ENCODE peak calls at places on chromosomes 3 and 15, in six cellular contexts. K, A, H, Y, P and X are unnamed samples.

GRCh38 chr3:25044762-25045161 is 383.3 kb upstream of the RARB start:
- DNase-seq in A (peak; percentile 3), Y (no peak), H (no peak), K (no peak), P (no peak), X (no peak)

GRCh38 chr3:172980849-172981248 is 160.2 kb downstream of the SPATA16 start:
- DNase-seq in P (no peak), H (peak; percentile 4), A (no peak), K (no peak), Y (no peak), X (no peak)

GRCh38 chr15:52101542-52102340 is 10.8 kb downstream of the BCL2L10 start:
- DNase-seq in Y (no peak), P (no peak), A (no peak), H (no peak), K (no peak), X (no peak)

GRCh38 chr3:187610926-187611545 is 59.2 kb downstream of the SST start:
- DNase-seq in H (peak; percentile 37), A (no peak), K (no peak), P (no peak), Y (no peak), X (no peak)

GRCh38 chr3:24689353-24689752 is 194.7 kb upstream of the THRB start:
- DNase-seq in Y (no peak), K (no peak), H (no peak), A (no peak), P (no peak), X (no peak)

GRCh38 chr3:128060473-128061381 is 8.5 kb downstream of the SEC61A1 start:
- DNase-seq in H (peak; percentile 98), A (no peak), K (no peak), Y (no peak), P (no peak), X (no peak)

GRCh38 chr15:83285979-83286553 is 1.6 kb upstream of the BNC1 start:
- DNase-seq in Y (no peak), A (no peak), P (no peak), H (peak; percentile 94), K (no peak), X (no peak)

GRCh38 chr15:77542491-77543001 is 90.2 kb downstream of the LINGO1 start:
- DNase-seq in Y (no peak), H (peak; percentile 20), K (no peak), A (no peak), P (no peak), X (no peak)

GRCh38 chr3:16109929-16110328 is 64.6 kb upstream of the GALNT15 start:
- DNase-seq in A (no peak), Y (no peak), P (peak; percentile 23), H (no peak), K (peak; percentile 36), X (no peak)

GRCh38 chr3:152176241-152176640 is 92.5 kb upstream of the MBNL1 start:
- DNase-seq in H (peak; percentile 85), K (no peak), Y (no peak), A (no peak), P (no peak), X (no peak)

GRCh38 chr3:126167550-126167949 is 12.8 kb downstream of the ALDH1L1 start:
- DNase-seq in P (no peak), A (no peak), Y (no peak), K (no peak), H (no peak), X (no peak)
- H3K4me1 ChIP-seq in P (no peaks in the 10 kb centered on the region), A (peaks cover 10% of the 10 kb centered on the region), Y (no peaks in the 10 kb centered on the region), K (no peaks in the 10 kb centered on the region), H (no peaks in the 10 kb centered on the region), X (no peaks in the 10 kb centered on the region)

DNA sequence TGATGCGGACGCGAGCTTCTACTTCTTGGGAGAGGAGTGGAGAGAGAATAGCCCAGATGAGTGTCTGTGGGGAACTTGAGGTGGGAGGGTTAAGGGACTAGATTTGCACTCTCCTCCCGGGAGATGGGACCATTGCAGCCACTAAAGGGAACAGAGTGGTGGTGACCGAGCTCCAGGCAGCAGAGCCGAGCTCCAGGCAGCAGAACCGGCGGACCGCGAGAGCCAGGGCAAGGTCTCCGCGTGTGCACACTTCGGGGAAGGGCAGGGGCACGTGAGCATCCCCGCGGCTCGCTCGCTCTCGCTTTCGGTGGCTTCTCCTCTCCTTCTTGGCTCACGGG is 1.1 kb downstream of the IGDCC3 start:
- DNase-seq in K (no peak), P (no peak), A (no peak), Y (no peak), H (no peak), X (no peak)
- H3K4me3 ChIP-seq in K (peak overlapping the region; percentile 58), P (peak overlapping the region; percentile 73), A (peak overlapping the region; percentile 88), Y (peak overlapping the region; percentile 57), H (peak overlapping the region; percentile 57), X (peak overlapping the region; percentile 81)

DNA sequence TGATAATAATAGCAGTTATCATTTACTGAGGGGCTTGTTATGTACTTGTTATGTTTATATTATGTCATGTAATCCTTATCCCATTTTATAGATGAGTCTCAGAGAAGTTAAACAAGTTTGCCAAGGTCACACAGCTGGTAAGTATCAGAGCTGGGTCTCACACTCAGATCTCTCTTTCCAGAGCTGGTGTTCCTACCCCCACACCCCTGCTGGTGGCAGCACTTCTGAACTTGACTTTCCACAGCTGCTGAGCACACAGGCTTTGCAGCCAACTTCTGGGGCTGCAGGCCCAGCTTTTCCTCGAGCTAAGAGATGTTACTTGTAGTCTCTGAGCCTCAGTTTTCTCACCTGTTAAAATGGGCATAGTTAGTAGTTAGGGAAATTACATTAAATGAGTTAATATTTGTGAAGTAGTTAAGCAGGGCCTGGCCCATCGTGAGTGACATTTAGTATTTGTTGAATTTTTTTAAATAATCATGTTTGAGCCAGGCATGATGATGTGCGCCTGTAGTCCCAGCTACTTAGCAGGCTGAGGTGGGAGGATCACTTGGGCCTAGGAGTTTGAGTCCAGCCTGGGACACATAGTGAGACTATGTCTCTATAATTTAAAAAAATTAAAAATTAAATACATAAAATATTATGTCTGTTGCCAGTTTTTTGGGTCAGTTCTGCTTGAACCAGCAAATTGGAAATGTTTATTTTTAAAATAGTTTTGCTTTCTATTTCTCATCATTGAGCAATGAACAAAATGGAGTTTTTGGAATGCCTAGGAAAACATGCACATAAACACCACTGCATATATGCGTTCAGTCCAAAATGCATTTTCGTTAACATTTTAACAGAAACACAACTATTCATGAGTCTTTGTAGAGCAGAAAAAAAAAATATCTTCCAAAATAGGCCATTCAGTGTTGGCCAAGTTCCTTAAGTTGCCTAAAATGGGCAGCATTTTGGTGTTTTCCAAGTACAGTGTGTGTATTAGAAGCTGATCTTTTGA is 87.3 kb downstream of the SMAD6 start:
- DNase-seq in P (peak; percentile 36), H (peak; percentile 40), Y (no peak), A (no peak), K (peak; percentile 66), X (peak; percentile 87)
- H3K27ac ChIP-seq in P (no peak overlapping the region), H (no peak overlapping the region), Y (no peak overlapping the region), A (no peak overlapping the region), K (no peak overlapping the region), X (no peak overlapping the region)

DNA sequence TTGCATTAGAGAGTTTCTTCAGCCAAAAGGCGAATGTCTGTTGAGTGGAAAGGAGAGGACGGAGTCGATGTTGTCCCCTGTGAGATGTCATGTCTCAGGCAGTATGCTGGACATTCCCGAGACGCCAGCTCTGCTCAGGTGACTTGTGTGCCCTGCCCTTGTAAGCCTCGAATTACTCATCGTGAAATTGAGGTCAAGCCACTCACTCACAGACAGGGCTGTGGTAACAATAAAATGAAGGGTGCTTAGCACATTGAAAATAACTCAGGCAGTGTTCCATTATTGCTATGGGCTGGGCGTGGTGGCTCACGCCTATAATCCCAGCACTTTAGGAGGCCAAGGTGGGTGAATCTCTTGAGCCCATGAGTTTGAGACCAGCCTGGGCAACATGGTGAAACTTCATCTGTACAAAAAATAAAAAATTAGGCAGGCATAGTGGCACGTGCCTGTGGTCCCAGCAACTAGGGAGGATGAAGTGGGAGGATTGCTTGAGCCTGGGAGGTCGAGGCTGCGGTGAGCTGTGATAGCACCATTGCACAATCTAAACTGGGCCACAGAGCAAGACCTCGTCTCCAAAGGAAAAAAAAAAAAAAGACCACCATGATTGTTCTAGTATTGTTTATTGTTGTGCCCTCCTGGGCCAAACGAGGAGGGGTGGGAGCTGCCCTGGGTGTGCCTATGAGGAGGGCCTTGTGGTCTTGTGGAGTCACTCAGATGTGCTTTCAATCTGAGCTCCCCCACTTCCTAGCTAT is 214.4 kb downstream of the THSD4 start:
- DNase-seq in P (no peak), A (no peak), H (peak; percentile 83), K (peak; percentile 47), Y (no peak), X (no peak)
- H3K4me1 ChIP-seq in P (peaks cover 71% of the 10 kb centered on the region), A (no peaks in the 10 kb centered on the region), H (peaks cover 39% of the 10 kb centered on the region), K (peaks cover 15% of the 10 kb centered on the region), Y (no peaks in the 10 kb centered on the region), X (peaks cover 7% of the 10 kb centered on the region)

DNA sequence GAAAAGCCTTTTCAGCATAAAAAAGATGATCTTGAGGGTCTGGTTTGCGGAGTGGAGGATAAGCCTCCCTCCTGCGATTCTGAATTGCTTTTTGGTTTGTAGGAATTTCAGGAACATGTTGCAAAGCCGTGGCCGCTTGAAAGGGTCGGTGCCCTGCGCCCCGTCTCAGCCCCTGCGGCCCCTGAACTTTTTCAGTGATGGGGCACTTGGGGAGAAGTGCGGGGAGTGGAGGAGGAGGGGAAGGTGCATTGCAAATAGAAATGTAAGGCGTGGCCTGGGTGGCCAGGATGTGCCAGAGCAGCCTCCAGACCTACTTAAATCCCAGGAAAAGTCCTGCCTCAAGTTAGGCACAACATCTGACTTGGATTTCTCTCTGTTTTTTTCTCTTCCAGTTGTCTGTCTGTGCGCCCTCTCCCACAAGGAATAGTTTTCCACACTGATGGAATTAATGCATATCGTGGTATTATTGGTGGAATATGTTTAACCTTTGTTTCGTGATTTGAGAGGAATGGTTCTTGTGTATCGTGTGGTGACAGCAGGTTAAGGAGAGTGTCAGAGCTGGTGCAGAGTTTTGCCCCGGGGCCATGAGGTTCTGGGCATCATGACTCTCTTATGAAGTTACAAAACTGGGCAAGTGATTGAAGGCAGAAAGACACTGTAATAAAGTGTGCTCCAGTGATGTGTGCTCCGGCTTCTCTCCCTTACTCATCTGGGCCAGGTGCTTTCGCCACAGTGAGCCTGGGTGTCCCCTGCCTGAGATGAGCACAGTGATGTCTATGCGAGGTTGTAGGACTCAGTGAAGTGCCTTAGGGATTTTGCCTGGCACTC is 153.8 kb downstream of the PGPEP1L start:
- DNase-seq in K (no peak), P (no peak), H (no peak), Y (no peak), A (peak; percentile 47), X (peak; percentile 48)
- H3K4me3 ChIP-seq in K (no peak overlapping the region), P (peak overlapping the region; percentile 73), H (no peak overlapping the region), Y (peak overlapping the region; percentile 73), A (peak overlapping the region; percentile 73), X (peak overlapping the region; percentile 22)

DNA sequence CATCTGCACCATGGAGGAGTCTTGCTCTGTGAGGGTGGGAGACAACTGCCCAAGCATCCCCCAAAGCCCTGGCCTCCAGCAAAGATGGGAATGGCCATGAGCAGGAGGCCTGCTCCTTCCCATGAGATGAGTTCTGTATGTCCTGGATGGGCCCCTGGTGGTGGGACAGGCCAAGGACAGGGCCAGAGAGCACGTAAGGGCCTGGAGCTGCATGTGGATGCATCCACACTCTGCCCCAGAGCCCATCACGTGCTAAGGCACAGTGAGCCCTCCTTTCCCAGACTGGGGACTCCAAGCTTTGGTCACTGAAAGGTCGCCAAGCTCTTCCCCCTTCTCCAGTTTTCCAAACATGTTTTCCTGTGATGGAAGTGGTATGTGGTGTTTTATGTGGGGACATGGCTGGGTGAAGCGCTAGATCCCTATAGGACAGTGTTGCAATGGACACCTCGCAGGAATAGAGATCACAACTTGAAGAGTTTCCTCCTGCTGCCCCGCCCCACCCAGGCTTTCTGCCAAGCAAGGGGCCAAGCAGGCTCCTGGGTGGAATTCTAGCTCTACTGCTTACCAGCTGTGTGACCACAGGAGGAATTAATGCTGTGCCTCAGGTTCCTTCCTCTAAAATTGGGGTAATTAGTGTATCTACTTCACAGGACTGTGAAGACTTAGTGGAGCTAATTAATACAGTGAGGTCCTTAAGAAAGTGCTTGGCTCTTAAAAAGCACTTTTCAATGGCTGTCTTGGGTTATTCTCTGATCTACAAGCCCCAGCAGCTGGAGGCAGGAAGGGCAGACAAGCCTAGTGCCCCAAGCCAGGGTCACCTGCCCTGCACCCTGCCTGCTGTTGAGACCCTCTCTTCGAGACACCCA is 106.4 kb upstream of the RPL32 start:
- DNase-seq in Y (no peak), P (peak; percentile 75), K (peak; percentile 74), A (no peak), H (peak; percentile 62), X (peak; percentile 91)
- H3K27ac ChIP-seq in Y (no peak overlapping the region), P (peak overlapping the region; percentile 7), K (peak overlapping the region; percentile 15), A (no peak overlapping the region), H (peak overlapping the region; percentile 57), X (peak overlapping the region; percentile 1)